ENCODE peak calls at places on chromosomes 13 and 19, in five cellular contexts. One of them, this sample, is unnamed.

GRCh38 chr19:10334340-10335148 is 1.2 kb upstream of the RAVER1 start:
- DNase-seq in fibroblast of lung: peak; percentile 95
- DNase-seq in activated naive CD4-positive, alpha-beta T cell treated with anti-CD3 and anti-CD28 coated beads for 36 hours: peak; percentile 60
- DNase-seq in neuronal stem cell: peak; percentile 88
- DNase-seq in activated CD8-positive, alpha-beta memory T cell treated with anti-CD3 and anti-CD28 coated beads for 4 hours: no peak
- DNase-seq in this sample: peak; percentile 96

GRCh38 chr19:16199275-16199932 is 1.7 kb downstream of the AP1M1 start:
- DNase-seq in fibroblast of lung: no peak
- DNase-seq in activated naive CD4-positive, alpha-beta T cell treated with anti-CD3 and anti-CD28 coated beads for 36 hours: no peak
- DNase-seq in neuronal stem cell: no peak
- DNase-seq in activated CD8-positive, alpha-beta memory T cell treated with anti-CD3 and anti-CD28 coated beads for 4 hours: no peak
- DNase-seq in this sample: no peak

GRCh38 chr19:30450945-30451344 is 78.8 kb downstream of the ZNF536 start:
- DNase-seq in fibroblast of lung: no peak
- DNase-seq in activated naive CD4-positive, alpha-beta T cell treated with anti-CD3 and anti-CD28 coated beads for 36 hours: no peak
- DNase-seq in neuronal stem cell: no peak
- DNase-seq in activated CD8-positive, alpha-beta memory T cell treated with anti-CD3 and anti-CD28 coated beads for 4 hours: no peak
- DNase-seq in this sample: no peak

GRCh38 chr19:925912-926594 is at the start of gene ARID3A:
- DNase-seq in fibroblast of lung: peak; percentile 73
- DNase-seq in activated naive CD4-positive, alpha-beta T cell treated with anti-CD3 and anti-CD28 coated beads for 36 hours: no peak
- DNase-seq in neuronal stem cell: no peak
- DNase-seq in activated CD8-positive, alpha-beta memory T cell treated with anti-CD3 and anti-CD28 coated beads for 4 hours: no peak
- DNase-seq in this sample: peak; percentile 66

GRCh38 chr13:30857018-30857417 is 49.1 kb upstream of the MEDAG start:
- DNase-seq in fibroblast of lung: no peak
- DNase-seq in activated naive CD4-positive, alpha-beta T cell treated with anti-CD3 and anti-CD28 coated beads for 36 hours: no peak
- DNase-seq in neuronal stem cell: no peak
- DNase-seq in activated CD8-positive, alpha-beta memory T cell treated with anti-CD3 and anti-CD28 coated beads for 4 hours: no peak
- DNase-seq in this sample: no peak

GRCh38 chr19:40604647-40605200 is 3.6 kb downstream of the LTBP4 start:
- DNase-seq in fibroblast of lung: no peak
- DNase-seq in activated naive CD4-positive, alpha-beta T cell treated with anti-CD3 and anti-CD28 coated beads for 36 hours: no peak
- DNase-seq in neuronal stem cell: no peak
- DNase-seq in activated CD8-positive, alpha-beta memory T cell treated with anti-CD3 and anti-CD28 coated beads for 4 hours: no peak
- DNase-seq in this sample: no peak

GRCh38 chr13:41823486-41823885 is 137.4 kb downstream of the VWA8 start:
- DNase-seq in fibroblast of lung: no peak
- DNase-seq in activated naive CD4-positive, alpha-beta T cell treated with anti-CD3 and anti-CD28 coated beads for 36 hours: no peak
- DNase-seq in neuronal stem cell: no peak
- DNase-seq in activated CD8-positive, alpha-beta memory T cell treated with anti-CD3 and anti-CD28 coated beads for 4 hours: no peak
- DNase-seq in this sample: no peak

GRCh38 chr13:49746111-49746510 is 46.4 kb downstream of the KPNA3 start:
- DNase-seq in fibroblast of lung: no peak
- DNase-seq in activated naive CD4-positive, alpha-beta T cell treated with anti-CD3 and anti-CD28 coated beads for 36 hours: no peak
- DNase-seq in neuronal stem cell: no peak
- DNase-seq in activated CD8-positive, alpha-beta memory T cell treated with anti-CD3 and anti-CD28 coated beads for 4 hours: no peak
- DNase-seq in this sample: no peak

GRCh38 chr19:45400192-45400591 is 4.7 kb downstream of the PPP1R13L start:
- DNase-seq in fibroblast of lung: no peak
- DNase-seq in activated naive CD4-positive, alpha-beta T cell treated with anti-CD3 and anti-CD28 coated beads for 36 hours: no peak
- DNase-seq in neuronal stem cell: no peak
- DNase-seq in activated CD8-positive, alpha-beta memory T cell treated with anti-CD3 and anti-CD28 coated beads for 4 hours: no peak
- DNase-seq in this sample: no peak

GRCh38 chr19:12838893-12839656 is 760 bp downstream of the MAST1 start:
- DNase-seq in fibroblast of lung: no peak
- DNase-seq in activated naive CD4-positive, alpha-beta T cell treated with anti-CD3 and anti-CD28 coated beads for 36 hours: peak; percentile 44
- DNase-seq in neuronal stem cell: no peak
- DNase-seq in activated CD8-positive, alpha-beta memory T cell treated with anti-CD3 and anti-CD28 coated beads for 4 hours: no peak
- DNase-seq in this sample: peak; percentile 47

This sample was measured in BE2C.